ENCODE peak calls at places on chromosome 20, in four cellular contexts. I is H1, D is IMR-90, O is H9. G is an unnamed sample.

GRCh38 chr20:4483481-4483880 is 238.2 kb upstream of the PRND start:
- DNase-seq in O (no peak), D (peak; percentile 69), I (no peak), G (no peak)

GRCh38 chr20:59634435-59635005 is 30.2 kb downstream of the PHACTR3 start:
- DNase-seq in O (no peak), I (no peak), D (no peak), G (no peak)

GRCh38 chr20:55094353-55094861 is 619.0 kb downstream of the DOK5 start:
- DNase-seq in O (no peak), I (no peak), D (no peak), G (no peak)

GRCh38 chr20:46151936-46152335 is 33.8 kb downstream of the CD40 start:
- DNase-seq in I (peak; percentile 82), O (peak; percentile 65), D (no peak), G (peak; percentile 52)

GRCh38 chr20:48846516-48847492 is 19.0 kb upstream of the PREX1 start:
- DNase-seq in O (peak; percentile 73), D (no peak), I (peak; percentile 72), G (peak; percentile 91)

GRCh38 chr20:3711418-3712043 is 869 bp downstream of the SIGLEC1 start:
- DNase-seq in I (no peak), D (no peak), O (no peak), G (no peak)

GRCh38 chr20:4070323-4071176 is 55.2 kb upstream of the RNF24 start:
- DNase-seq in I (no peak), D (no peak), O (no peak), G (no peak)

GRCh38 chr20:44720994-44721784 is 6.0 kb downstream of the CCN5 start:
- DNase-seq in O (no peak), D (peak; percentile 77), I (no peak), G (no peak)

GRCh38 chr20:3350412-3350811 is 57.1 kb downstream of the DNAAF9 start:
- DNase-seq in D (no peak), O (no peak), I (no peak), G (no peak)

GRCh38 chr20:63847374-63848002 is 13.8 kb upstream of the ABHD16B start:
- DNase-seq in D (no peak), I (peak; percentile 75), O (peak; percentile 73), G (peak; percentile 72)

GRCh38 chr20:59598625-59599310 is 5.6 kb upstream of the PHACTR3 start:
- DNase-seq in O (peak; percentile 70), D (no peak), I (peak; percentile 65), G (peak; percentile 52)

GRCh38 chr20:32203556-32204484 is 3.7 kb downstream of the PLAGL2 start:
- DNase-seq in I (no peak), D (no peak), O (no peak), G (no peak)

GRCh38 chr20:42686057-42686456 is 503.6 kb downstream of the PTPRT start:
- DNase-seq in D (no peak), I (no peak), O (no peak), G (no peak)

GRCh38 chr20:44896583-44896982 is 11.1 kb downstream of the YWHAB start:
- DNase-seq in O (no peak), D (peak; percentile 29), I (no peak), G (no peak)

GRCh38 chr20:9958693-9959092 is 76.1 kb upstream of the ANKEF1 start:
- DNase-seq in I (no peak), O (no peak), D (no peak), G (no peak)

GRCh38 chr20:9966966-9967365 is 67.8 kb upstream of the ANKEF1 start:
- DNase-seq in O (no peak), I (no peak), D (no peak), G (peak; percentile 21)

GRCh38 chr20:9963029-9963428 is 71.8 kb upstream of the ANKEF1 start:
- DNase-seq in D (no peak), O (no peak), I (no peak), G (no peak)
- H4K5ac ChIP-seq in D (no peak overlapping the region), O (no peak overlapping the region), I (no peak overlapping the region), G (no peak overlapping the region)

DNA sequence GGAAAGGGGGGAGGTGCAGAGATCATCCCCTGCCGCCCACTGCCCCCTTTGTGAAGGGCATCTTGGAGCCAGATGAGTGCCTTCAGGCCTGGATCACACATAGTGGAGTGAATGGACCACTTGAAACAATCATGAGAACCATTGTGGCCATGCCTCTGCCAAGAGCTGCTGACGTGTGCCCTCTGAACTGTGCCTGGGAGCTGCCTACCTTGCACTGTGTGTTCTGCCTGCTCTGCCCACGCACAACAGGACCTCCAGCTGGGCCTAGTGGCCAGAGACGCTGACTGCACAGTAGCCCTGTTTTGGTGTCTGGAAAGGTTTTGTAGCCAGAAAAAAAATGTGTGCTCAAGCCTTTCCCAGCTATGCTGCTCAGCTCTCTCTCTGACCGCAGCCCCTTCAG is 1.8 kb upstream of the ADIG start:
- DNase-seq in I (no peak), O (no peak), D (no peak), G (no peak)
- H3K18ac ChIP-seq in I (no peak overlapping the region), O (no peak overlapping the region), D (no peak overlapping the region), G (peak overlapping the region; percentile 13)

GRCh38 chr20:47677314-47678129 is 107.8 kb downstream of the SULF2 start:
- DNase-seq in I (peak; percentile 89), D (peak; percentile 16), O (peak; percentile 88), G (peak; percentile 76)
- H2BK15ac ChIP-seq in I (no peak overlapping the region), D (no peak overlapping the region), O (no peak overlapping the region), G (no peak overlapping the region)

GRCh38 chr20:7943891-7944290 is 3.6 kb upstream of the HAO1 start:
- DNase-seq in I (no peak), D (no peak), O (no peak), G (no peak)
- H4K5ac ChIP-seq in I (no peak overlapping the region), D (no peak overlapping the region), O (no peak overlapping the region), G (no peak overlapping the region)

DNA sequence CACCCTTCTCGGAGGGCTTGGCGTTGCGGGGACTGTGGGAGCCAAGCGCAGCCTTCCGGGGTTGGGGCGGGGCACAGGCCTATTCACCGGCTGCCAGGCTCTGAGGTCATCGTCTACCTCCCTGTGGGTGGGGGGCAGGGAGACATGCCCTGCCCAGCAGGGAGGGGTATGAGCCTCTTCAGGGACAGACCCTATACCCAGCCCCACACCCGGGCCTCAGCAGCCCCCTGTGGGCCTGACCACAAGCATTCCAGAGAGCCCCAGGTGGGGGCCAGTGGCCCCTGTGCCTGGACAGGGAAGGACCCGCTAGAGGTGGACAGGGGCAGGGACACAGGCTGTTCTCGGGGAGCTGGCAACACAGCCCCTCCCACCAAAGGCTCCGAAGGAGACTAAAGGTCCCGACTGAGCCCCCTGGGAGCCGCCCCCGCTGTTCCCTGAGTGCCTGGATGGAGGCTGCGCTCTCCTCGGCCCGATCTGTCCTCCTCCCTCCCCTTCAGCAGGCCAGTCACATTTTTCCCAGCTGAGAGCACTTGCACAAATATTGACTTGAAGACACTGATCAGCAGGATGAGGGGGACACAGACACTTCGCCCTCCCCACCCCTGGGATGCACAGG is 11.5 kb downstream of the LAMA5 start:
- DNase-seq in D (no peak), O (no peak), I (no peak), G (peak; percentile 71)
- H3K18ac ChIP-seq in D (no peak overlapping the region), O (no peak overlapping the region), I (peak overlapping the region; percentile 60), G (peak overlapping the region; percentile 17)

GRCh38 chr20:19930461-19930860 is 86.7 kb upstream of the NAA20 start:
- DNase-seq in I (no peak), D (no peak), O (no peak), G (no peak)
- H2BK15ac ChIP-seq in I (no peak overlapping the region), D (peak overlapping the region; percentile 66), O (no peak overlapping the region), G (no peak overlapping the region)

GRCh38 chr20:24910461-24910860 is 38.6 kb upstream of the CST7 start:
- DNase-seq in I (peak; percentile 28), D (no peak), O (no peak), G (no peak)

GRCh38 chr20:24913076-24913628 is 35.9 kb upstream of the CST7 start:
- DNase-seq in D (no peak), O (no peak), I (peak; percentile 35), G (no peak)

GRCh38 chr20:24914388-24915241 is 34.5 kb upstream of the CST7 start:
- DNase-seq in D (no peak), O (no peak), I (peak; percentile 29), G (no peak)

GRCh38 chr20:24911461-24911860 is 37.6 kb upstream of the CST7 start:
- DNase-seq in D (no peak), O (no peak), I (peak; percentile 30), G (peak; percentile 5)

GRCh38 chr20:24912397-24913075 is 36.5 kb upstream of the CST7 start:
- DNase-seq in I (peak; percentile 20), O (no peak), D (no peak), G (no peak)
- H4K5ac ChIP-seq in I (no peak overlapping the region), O (no peak overlapping the region), D (no peak overlapping the region), G (no peak overlapping the region)

GRCh38 chr20:2101935-2102584 is 433 bp downstream of the STK35 start:
- DNase-seq in O (peak; percentile 92), I (peak; percentile 90), D (peak; percentile 91), G (peak; percentile 97)
- H3K18ac ChIP-seq in O (peak overlapping the region; percentile 99), I (peak overlapping the region; percentile 95), D (peak overlapping the region; percentile 99), G (peak overlapping the region; percentile 70)

DNA sequence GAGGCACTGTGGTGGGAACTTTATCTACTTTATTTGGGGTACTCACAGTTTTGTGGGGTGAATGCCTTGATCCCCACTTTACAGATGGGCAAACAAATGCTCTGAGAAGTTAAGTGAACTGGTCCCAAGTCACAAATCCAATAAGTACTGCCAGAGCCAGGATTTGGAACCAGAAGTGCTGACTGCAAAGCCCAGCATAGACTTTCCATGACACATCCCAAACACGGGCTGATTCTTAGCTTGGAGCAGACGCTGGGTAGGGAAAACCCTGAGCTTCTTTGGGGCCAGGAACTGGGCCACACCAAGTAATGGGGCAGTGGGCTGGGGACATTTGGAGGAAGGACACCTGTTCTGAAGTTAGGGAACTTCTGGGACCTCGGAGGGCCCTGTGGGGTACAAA is 20.3 kb downstream of the RIN2 start:
- DNase-seq in I (no peak), O (no peak), D (no peak), G (no peak)
- H2BK15ac ChIP-seq in I (no peak overlapping the region), O (no peak overlapping the region), D (no peak overlapping the region), G (no peak overlapping the region)

G was measured in mesendoderm.